ENCODE peak calls at places on chromosomes 4 and X, in seven cellular contexts. One of them, this sample, is unnamed.
A peak's percentile ranks its signal among the peaks of the same experiment; 100 is the strongest.

GRCh38 chr4:110139815-110140214 is 58.6 kb downstream of the ELOVL6 start:
- DNase-seq in heart right ventricle: no peak
- DNase-seq in left ventricle myocardium inferior: no peak
- DNase-seq in ovary: no peak
- DNase-seq in fibroblast of lung: no peak
- DNase-seq in cardiac muscle cell: no peak
- DNase-seq in upper lobe of right lung: no peak
- DNase-seq in this sample: no peak

GRCh38 chrX:55522577-55523254 is 33.1 kb upstream of the USP51 start:
- DNase-seq in heart right ventricle: peak; percentile 37
- DNase-seq in left ventricle myocardium inferior: no peak
- DNase-seq in ovary: no peak
- DNase-seq in fibroblast of lung: no peak
- DNase-seq in cardiac muscle cell: no peak
- DNase-seq in upper lobe of right lung: no peak
- DNase-seq in this sample: no peak

GRCh38 chr4:72900952-72901351 is 168.6 kb downstream of the COX18 start:
- DNase-seq in heart right ventricle: no peak
- DNase-seq in left ventricle myocardium inferior: peak; percentile 20
- DNase-seq in ovary: no peak
- DNase-seq in fibroblast of lung: peak; percentile 55
- DNase-seq in cardiac muscle cell: peak; percentile 20
- DNase-seq in upper lobe of right lung: no peak
- DNase-seq in this sample: no peak

GRCh38 chr4:123446791-123447474 is 50.3 kb downstream of the SPRY1 start:
- DNase-seq in heart right ventricle: no peak
- DNase-seq in left ventricle myocardium inferior: no peak
- DNase-seq in ovary: no peak
- DNase-seq in fibroblast of lung: no peak
- DNase-seq in cardiac muscle cell: no peak
- DNase-seq in upper lobe of right lung: no peak
- DNase-seq in this sample: no peak

GRCh38 chrX:39398215-39398972 is 597.1 kb downstream of the MID1IP1 start:
- DNase-seq in heart right ventricle: no peak
- DNase-seq in left ventricle myocardium inferior: no peak
- DNase-seq in ovary: peak; percentile 30
- DNase-seq in fibroblast of lung: no peak
- DNase-seq in cardiac muscle cell: no peak
- DNase-seq in upper lobe of right lung: no peak
- DNase-seq in this sample: no peak

GRCh38 chr4:184740965-184741364 is 7.1 kb upstream of the CENPU start:
- DNase-seq in heart right ventricle: no peak
- DNase-seq in left ventricle myocardium inferior: no peak
- DNase-seq in ovary: no peak
- DNase-seq in fibroblast of lung: no peak
- DNase-seq in cardiac muscle cell: no peak
- DNase-seq in upper lobe of right lung: no peak
- DNase-seq in this sample: no peak

GRCh38 chr4:142407569-142407968 is 438.5 kb downstream of the INPP4B start:
- DNase-seq in heart right ventricle: no peak
- DNase-seq in left ventricle myocardium inferior: no peak
- DNase-seq in ovary: no peak
- DNase-seq in fibroblast of lung: peak; percentile 34
- DNase-seq in cardiac muscle cell: peak; percentile 11
- DNase-seq in upper lobe of right lung: no peak
- DNase-seq in this sample: no peak

GRCh38 chr4:3674479-3674851 is 91.7 kb upstream of the ADRA2C start:
- DNase-seq in heart right ventricle: no peak
- DNase-seq in left ventricle myocardium inferior: no peak
- DNase-seq in ovary: peak; percentile 1
- DNase-seq in fibroblast of lung: no peak
- DNase-seq in cardiac muscle cell: no peak
- DNase-seq in upper lobe of right lung: peak; percentile 55
- DNase-seq in this sample: no peak

GRCh38 chrX:121356850-121357171 is 309.4 kb downstream of the GLUD2 start:
- DNase-seq in heart right ventricle: no peak
- DNase-seq in left ventricle myocardium inferior: no peak
- DNase-seq in ovary: no peak
- DNase-seq in fibroblast of lung: no peak
- DNase-seq in cardiac muscle cell: no peak
- DNase-seq in upper lobe of right lung: no peak
- DNase-seq in this sample: no peak

GRCh38 chr4:98780111-98780549 is 121.7 kb upstream of the TSPAN5 start:
- DNase-seq in heart right ventricle: no peak
- DNase-seq in left ventricle myocardium inferior: no peak
- DNase-seq in ovary: no peak
- DNase-seq in fibroblast of lung: peak; percentile 81
- DNase-seq in cardiac muscle cell: peak; percentile 91
- DNase-seq in upper lobe of right lung: no peak
- DNase-seq in this sample: no peak

GRCh38 chrX:94695910-94696309 is 1021.9 kb downstream of the FAM133A start:
- DNase-seq in heart right ventricle: no peak
- DNase-seq in left ventricle myocardium inferior: no peak
- DNase-seq in ovary: no peak
- DNase-seq in fibroblast of lung: no peak
- DNase-seq in cardiac muscle cell: no peak
- DNase-seq in upper lobe of right lung: no peak
- DNase-seq in this sample: no peak

GRCh38 chr4:56424697-56425514 is 10.5 kb downstream of the PPAT start:
- DNase-seq in heart right ventricle: peak; percentile 30
- DNase-seq in left ventricle myocardium inferior: no peak
- DNase-seq in ovary: no peak
- DNase-seq in fibroblast of lung: peak; percentile 15
- DNase-seq in cardiac muscle cell: peak; percentile 60
- DNase-seq in upper lobe of right lung: no peak
- DNase-seq in this sample: peak; percentile 10

GRCh38 chr4:20443406-20443805 is 191.7 kb downstream of the SLIT2 start:
- DNase-seq in heart right ventricle: no peak
- DNase-seq in left ventricle myocardium inferior: no peak
- DNase-seq in ovary: no peak
- DNase-seq in fibroblast of lung: no peak
- DNase-seq in cardiac muscle cell: no peak
- DNase-seq in upper lobe of right lung: no peak
- DNase-seq in this sample: no peak

GRCh38 chrX:16196829-16197228 is 29.5 kb downstream of the MAGEB17 start:
- DNase-seq in heart right ventricle: no peak
- DNase-seq in left ventricle myocardium inferior: no peak
- DNase-seq in ovary: no peak
- DNase-seq in fibroblast of lung: no peak
- DNase-seq in cardiac muscle cell: no peak
- DNase-seq in upper lobe of right lung: no peak
- DNase-seq in this sample: no peak

GRCh38 chr4:95124906-95125504 is 367.2 kb downstream of the BMPR1B start:
- DNase-seq in heart right ventricle: peak; percentile 5
- DNase-seq in left ventricle myocardium inferior: no peak
- DNase-seq in ovary: peak; percentile 28
- DNase-seq in fibroblast of lung: peak; percentile 65
- DNase-seq in cardiac muscle cell: peak; percentile 83
- DNase-seq in upper lobe of right lung: no peak
- DNase-seq in this sample: peak; percentile 30

DNA sequence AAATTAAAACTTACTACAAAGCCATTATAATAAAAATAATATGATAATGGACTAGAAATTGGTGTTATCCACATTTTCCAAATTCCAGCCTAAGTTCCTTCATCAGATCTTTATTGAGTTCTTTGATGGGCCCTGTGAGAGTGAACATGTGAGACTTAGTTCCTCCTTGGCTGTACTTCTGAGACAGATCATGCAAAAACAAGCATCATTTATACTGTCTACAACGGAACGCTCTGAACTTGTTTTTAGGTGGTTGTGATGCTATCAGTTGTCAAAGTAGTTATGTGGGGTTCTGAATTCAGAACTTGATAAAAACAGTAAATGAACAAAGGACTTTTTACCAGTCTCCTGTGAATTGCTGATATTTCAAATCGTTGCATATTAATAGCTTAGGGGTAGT is 48.9 kb downstream of the JADE3 start:
- DNase-seq in heart right ventricle: no peak
- DNase-seq in left ventricle myocardium inferior: no peak
- DNase-seq in ovary: no peak
- DNase-seq in fibroblast of lung: no peak
- DNase-seq in cardiac muscle cell: no peak
- DNase-seq in upper lobe of right lung: no peak
- DNase-seq in this sample: no peak
- TF ChIP-seq CTCF in heart right ventricle: no peak
- TF ChIP-seq CTCF in left ventricle myocardium inferior: no peak
- TF ChIP-seq CTCF in ovary: no peak
- TF ChIP-seq CTCF in fibroblast of lung: no peak
- TF ChIP-seq CTCF in cardiac muscle cell: no peak
- TF ChIP-seq CTCF in upper lobe of right lung: no peak
- TF ChIP-seq CTCF in this sample: no peak

GRCh38 chr4:89489338-89489771 is 181.8 kb upstream of the GPRIN3 start:
- DNase-seq in heart right ventricle: no peak
- DNase-seq in left ventricle myocardium inferior: peak; percentile 15
- DNase-seq in ovary: no peak
- DNase-seq in fibroblast of lung: no peak
- DNase-seq in cardiac muscle cell: no peak
- DNase-seq in upper lobe of right lung: no peak
- DNase-seq in this sample: no peak

GRCh38 chr4:89486673-89487072 is 179.1 kb upstream of the GPRIN3 start:
- DNase-seq in heart right ventricle: no peak
- DNase-seq in left ventricle myocardium inferior: no peak
- DNase-seq in ovary: no peak
- DNase-seq in fibroblast of lung: no peak
- DNase-seq in cardiac muscle cell: no peak
- DNase-seq in upper lobe of right lung: no peak
- DNase-seq in this sample: no peak

GRCh38 chr4:89482248-89482647 is 174.6 kb upstream of the GPRIN3 start:
- DNase-seq in heart right ventricle: no peak
- DNase-seq in left ventricle myocardium inferior: no peak
- DNase-seq in ovary: no peak
- DNase-seq in fibroblast of lung: peak; percentile 39
- DNase-seq in cardiac muscle cell: peak; percentile 54
- DNase-seq in upper lobe of right lung: no peak
- DNase-seq in this sample: no peak

GRCh38 chr4:89482926-89483595 is 175.5 kb upstream of the GPRIN3 start:
- DNase-seq in heart right ventricle: no peak
- DNase-seq in left ventricle myocardium inferior: no peak
- DNase-seq in ovary: no peak
- DNase-seq in fibroblast of lung: peak; percentile 21
- DNase-seq in cardiac muscle cell: no peak
- DNase-seq in upper lobe of right lung: no peak
- DNase-seq in this sample: no peak

DNA sequence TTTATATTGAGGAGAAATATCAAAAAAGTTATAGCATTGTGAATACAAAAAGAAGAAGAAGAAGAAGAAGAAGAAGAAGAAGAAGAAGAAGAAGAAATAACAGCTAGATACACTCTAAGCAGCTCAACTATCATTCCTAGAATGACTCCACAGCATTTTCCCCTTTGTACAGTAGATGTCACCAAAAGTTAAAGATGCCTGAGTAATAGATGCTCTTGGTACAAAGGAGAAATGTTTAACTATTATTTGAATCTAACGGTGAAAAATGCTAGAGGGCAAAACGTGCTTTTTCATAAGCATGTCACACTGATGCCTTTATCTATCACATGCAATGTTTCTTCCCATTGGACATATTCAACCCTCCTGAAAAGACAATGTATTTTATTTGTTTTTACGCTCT is 178.4 kb upstream of the GPRIN3 start:
- DNase-seq in heart right ventricle: no peak
- DNase-seq in left ventricle myocardium inferior: no peak
- DNase-seq in ovary: no peak
- DNase-seq in fibroblast of lung: no peak
- DNase-seq in cardiac muscle cell: peak; percentile 70
- DNase-seq in upper lobe of right lung: no peak
- DNase-seq in this sample: no peak
- TF ChIP-seq CTCF in heart right ventricle: peak; percentile 21
- TF ChIP-seq CTCF in left ventricle myocardium inferior: peak; percentile 22
- TF ChIP-seq CTCF in ovary: no peak
- TF ChIP-seq CTCF in fibroblast of lung: peak; percentile 34
- TF ChIP-seq CTCF in cardiac muscle cell: peak; percentile 60
- TF ChIP-seq CTCF in upper lobe of right lung: peak; percentile 32
- TF ChIP-seq CTCF in this sample: no peak

GRCh38 chr4:169723207-169723606 is 34.5 kb downstream of the HPF1 start:
- DNase-seq in heart right ventricle: no peak
- DNase-seq in left ventricle myocardium inferior: no peak
- DNase-seq in ovary: no peak
- DNase-seq in fibroblast of lung: no peak
- DNase-seq in cardiac muscle cell: peak; percentile 27
- DNase-seq in upper lobe of right lung: no peak
- DNase-seq in this sample: no peak
- TF ChIP-seq CTCF in heart right ventricle: peak; percentile 12
- TF ChIP-seq CTCF in left ventricle myocardium inferior: no peak
- TF ChIP-seq CTCF in ovary: no peak
- TF ChIP-seq CTCF in fibroblast of lung: peak; percentile 9
- TF ChIP-seq CTCF in cardiac muscle cell: peak; percentile 25
- TF ChIP-seq CTCF in upper lobe of right lung: peak; percentile 12
- TF ChIP-seq CTCF in this sample: no peak

GRCh38 chr4:170374770-170375169 is 285.0 kb upstream of the AADAT start:
- DNase-seq in heart right ventricle: no peak
- DNase-seq in left ventricle myocardium inferior: no peak
- DNase-seq in ovary: no peak
- DNase-seq in fibroblast of lung: no peak
- DNase-seq in cardiac muscle cell: no peak
- DNase-seq in upper lobe of right lung: no peak
- DNase-seq in this sample: peak; percentile 8
- TF ChIP-seq CTCF in heart right ventricle: no peak
- TF ChIP-seq CTCF in left ventricle myocardium inferior: peak; percentile 14
- TF ChIP-seq CTCF in ovary: no peak
- TF ChIP-seq CTCF in fibroblast of lung: peak; percentile 17
- TF ChIP-seq CTCF in cardiac muscle cell: peak; percentile 2
- TF ChIP-seq CTCF in upper lobe of right lung: peak; percentile 35
- TF ChIP-seq CTCF in this sample: peak; percentile 40

DNA sequence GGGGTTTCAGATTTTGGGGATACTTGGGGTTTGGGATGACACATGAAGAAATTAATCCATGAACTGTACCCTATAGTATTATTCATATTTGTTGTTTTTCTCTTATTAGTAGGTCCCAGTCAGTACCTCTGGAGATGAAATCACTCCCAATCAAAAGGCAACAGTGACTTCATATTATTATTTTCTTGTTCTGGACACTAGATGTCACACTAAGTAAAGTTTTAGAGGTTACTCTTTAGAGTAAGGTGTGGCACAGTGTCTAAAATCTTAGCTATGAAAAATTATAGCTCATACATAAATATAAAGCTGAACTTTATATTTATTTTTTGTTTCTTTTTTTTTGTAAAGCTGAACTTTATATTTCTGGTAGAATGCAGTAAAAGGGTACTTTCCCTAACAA is 35.1 kb downstream of the FAM114A1 start:
- DNase-seq in heart right ventricle: no peak
- DNase-seq in left ventricle myocardium inferior: no peak
- DNase-seq in ovary: no peak
- DNase-seq in fibroblast of lung: no peak
- DNase-seq in cardiac muscle cell: peak; percentile 41
- DNase-seq in upper lobe of right lung: no peak
- DNase-seq in this sample: no peak
- TF ChIP-seq CTCF in heart right ventricle: peak; percentile 45
- TF ChIP-seq CTCF in left ventricle myocardium inferior: peak; percentile 51
- TF ChIP-seq CTCF in ovary: no peak
- TF ChIP-seq CTCF in fibroblast of lung: no peak
- TF ChIP-seq CTCF in cardiac muscle cell: peak; percentile 19
- TF ChIP-seq CTCF in upper lobe of right lung: peak; percentile 44
- TF ChIP-seq CTCF in this sample: peak; percentile 27

GRCh38 chrX:154892263-154892662 is 6.1 kb downstream of the F8A1 start:
- DNase-seq in heart right ventricle: no peak
- DNase-seq in left ventricle myocardium inferior: no peak
- DNase-seq in ovary: no peak
- DNase-seq in fibroblast of lung: no peak
- DNase-seq in cardiac muscle cell: no peak
- DNase-seq in upper lobe of right lung: no peak
- DNase-seq in this sample: no peak
- TF ChIP-seq CTCF in heart right ventricle: no peak
- TF ChIP-seq CTCF in left ventricle myocardium inferior: no peak
- TF ChIP-seq CTCF in ovary: no peak
- TF ChIP-seq CTCF in fibroblast of lung: no peak
- TF ChIP-seq CTCF in cardiac muscle cell: no peak
- TF ChIP-seq CTCF in upper lobe of right lung: no peak
- TF ChIP-seq CTCF in this sample: no peak

This sample was measured in nephron progenitor cell.